ENCODE peak calls at places on chromosomes 7 and 10, in eight cellular contexts. W, L, P, H, N, R, J and A are unnamed samples.
A peak's percentile ranks its signal among the peaks of the same experiment; 100 is the strongest.

GRCh38 chr7:105675873-105676484 is 94.7 kb upstream of the EFCAB10 start:
- DNase-seq in P (no peak), H (peak; percentile 48), L (no peak), W (peak; percentile 45), R (peak; percentile 49), J (no peak), N (no peak), A (no peak)

GRCh38 chr10:98488669-98489430 is 42.1 kb upstream of the HPS1 start:
- DNase-seq in H (no peak), N (no peak), L (no peak), W (no peak), R (no peak), J (peak; percentile 55), P (no peak), A (no peak)

GRCh38 chr10:118220346-118220745 is 121.8 kb downstream of the FAM204A start:
- DNase-seq in R (no peak), N (no peak), W (no peak), P (no peak), J (no peak), H (no peak), L (no peak), A (peak; percentile 55)

GRCh38 chr7:1463685-1464223 is 4.5 kb upstream of the MICALL2 start:
- DNase-seq in H (no peak), W (no peak), P (no peak), L (no peak), N (no peak), R (no peak), J (no peak), A (no peak)

GRCh38 chr10:67790534-67791408 is 47.2 kb downstream of the DNAJC12 start:
- DNase-seq in W (peak; percentile 54), J (peak; percentile 38), R (no peak), L (no peak), P (no peak), N (peak; percentile 29), H (peak; percentile 84), A (peak; percentile 71)

GRCh38 chr10:104582966-104583365 is 58.1 kb upstream of the SORCS3 start:
- DNase-seq in H (no peak), R (no peak), J (no peak), W (no peak), P (no peak), L (no peak), N (no peak), A (no peak)

GRCh38 chr10:98778277-98778759 is 331.6 kb upstream of the HPS1 start:
- DNase-seq in P (no peak), H (peak; percentile 53), W (peak; percentile 7), N (no peak), J (no peak), L (no peak), R (no peak), A (no peak)

GRCh38 chr7:100148225-100148558 is 526 bp upstream of the LAMTOR4 start:
- DNase-seq in P (no peak), R (no peak), L (no peak), W (no peak), H (no peak), J (no peak), N (no peak), A (no peak)

DNA sequence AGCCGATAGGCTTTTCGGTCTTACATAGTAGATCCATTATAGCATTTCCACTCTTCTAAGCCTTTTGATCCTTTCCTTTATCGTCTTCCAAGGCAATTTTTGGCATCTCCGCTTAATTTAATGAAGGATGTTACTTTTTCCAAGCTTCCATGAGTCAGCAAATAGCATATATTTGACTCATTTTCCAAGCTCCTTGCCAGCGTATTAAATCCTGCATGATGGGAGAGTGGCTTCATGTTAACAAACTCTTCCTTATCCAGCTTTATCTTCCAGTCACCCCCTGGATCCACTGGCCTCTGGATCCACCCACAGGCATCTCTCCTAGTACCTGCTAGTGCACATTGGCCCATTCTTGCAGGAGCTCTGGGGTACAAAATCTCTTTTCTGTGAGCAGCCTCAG is 13.0 kb downstream of the OR9A2 start:
- DNase-seq in N (peak; percentile 53), W (no peak), H (no peak), L (no peak), P (peak; percentile 58), J (peak; percentile 60), R (no peak), A (peak; percentile 86)
- H3K4me3 ChIP-seq in N (no peak overlapping the region), W (no peak overlapping the region), H (no peak overlapping the region), L (no peak overlapping the region), P (no peak overlapping the region), J (no peak overlapping the region), R (no peak overlapping the region), A (no peak overlapping the region)

GRCh38 chr10:26621889-26622681 is 75.4 kb upstream of the PDSS1 start:
- DNase-seq in H (peak; percentile 73), J (no peak), W (peak; percentile 26), R (no peak), P (peak; percentile 63), L (no peak), N (peak; percentile 0), A (peak; percentile 1)
- H3K4me3 ChIP-seq in H (peak overlapping the region; percentile 50), J (no peak overlapping the region), W (peak overlapping the region; percentile 10), R (no peak overlapping the region), P (peak overlapping the region; percentile 24), L (peak overlapping the region; percentile 8), N (no peak overlapping the region), A (peak overlapping the region; percentile 20)

GRCh38 chr10:22536620-22537019 is 177.8 kb downstream of the PIP4K2A start:
- DNase-seq in H (no peak), P (no peak), L (no peak), J (no peak), N (no peak), R (no peak), W (no peak), A (no peak)
- H3K4me3 ChIP-seq in H (no peak overlapping the region), P (no peak overlapping the region), L (no peak overlapping the region), J (no peak overlapping the region), N (no peak overlapping the region), R (no peak overlapping the region), W (no peak overlapping the region), A (no peak overlapping the region)

GRCh38 chr10:3624367-3624766 is 160.6 kb downstream of the KLF6 start:
- DNase-seq in J (peak; percentile 88), N (peak; percentile 88), L (no peak), P (no peak), W (no peak), H (no peak), R (no peak), A (peak; percentile 8)
- H3K4me3 ChIP-seq in J (no peak overlapping the region), N (no peak overlapping the region), L (no peak overlapping the region), P (no peak overlapping the region), W (no peak overlapping the region), H (no peak overlapping the region), R (no peak overlapping the region), A (no peak overlapping the region)